ENCODE peak calls at places on chromosomes 13 and 19, in five cellular contexts. M is H9, W is DND-41, X is lung, R is MM.1S. N is an unnamed sample.

GRCh38 chr13:66506979-66507378 is 723.2 kb downstream of the PCDH9 start:
- DNase-seq in M (no peak), W (no peak), X (no peak), R (peak; percentile 45), N (no peak)

GRCh38 chr13:48817166-48817802 is 158.4 kb upstream of the FNDC3A start:
- DNase-seq in M (no peak), W (peak; percentile 39), X (no peak), R (peak; percentile 36), N (no peak)

GRCh38 chr19:2042485-2043268 is 8.4 kb downstream of the MKNK2 start:
- DNase-seq in M (no peak), W (no peak), X (no peak), R (no peak), N (no peak)

GRCh38 chr19:53879145-53880037 is 2.6 kb upstream of the PRKCG start:
- DNase-seq in M (peak; percentile 99), W (no peak), X (peak; percentile 88), R (no peak), N (peak; percentile 95)

GRCh38 chr19:22622020-22622419 is 12.1 kb upstream of the ZNF492 start:
- DNase-seq in M (no peak), W (no peak), X (no peak), R (no peak), N (no peak)

GRCh38 chr19:30338066-30338465 is 34.1 kb upstream of the ZNF536 start:
- DNase-seq in M (no peak), W (no peak), X (no peak), R (no peak), N (no peak)

GRCh38 chr13:99045396-99045795 is 67.5 kb upstream of the DOCK9 start:
- DNase-seq in M (no peak), W (no peak), X (no peak), R (no peak), N (no peak)

GRCh38 chr13:98466634-98467236 is 110.2 kb downstream of the STK24 start:
- DNase-seq in M (peak; percentile 77), W (peak; percentile 44), X (no peak), R (no peak), N (no peak)

GRCh38 chr13:64457976-64458375 is 2772.2 kb downstream of the PCDH9 start:
- DNase-seq in M (no peak), W (no peak), X (no peak), R (no peak), N (no peak)

GRCh38 chr13:65460136-65460535 is 1770.0 kb downstream of the PCDH9 start:
- DNase-seq in M (no peak), W (no peak), X (no peak), R (no peak), N (no peak)

GRCh38 chr13:113367020-113367560 is 3.2 kb upstream of the GRTP1 start:
- DNase-seq in M (no peak), W (no peak), X (no peak), R (no peak), N (peak; percentile 57)
- TF ChIP-seq CTCF in M (no peak), W (no peak), X (no peak), R (no peak), N (no peak)

GRCh38 chr19:7736148-7736547 is 4.2 kb upstream of the CLEC4G start:
- DNase-seq in M (no peak), W (no peak), X (no peak), R (no peak), N (no peak)
- H3K27me3 ChIP-seq in M (no peaks in the 10 kb centered on the region), W (no peaks in the 10 kb centered on the region), X (no peaks in the 10 kb centered on the region), R (peaks cover 94% of the 10 kb centered on the region), N (no peaks in the 10 kb centered on the region)

DNA sequence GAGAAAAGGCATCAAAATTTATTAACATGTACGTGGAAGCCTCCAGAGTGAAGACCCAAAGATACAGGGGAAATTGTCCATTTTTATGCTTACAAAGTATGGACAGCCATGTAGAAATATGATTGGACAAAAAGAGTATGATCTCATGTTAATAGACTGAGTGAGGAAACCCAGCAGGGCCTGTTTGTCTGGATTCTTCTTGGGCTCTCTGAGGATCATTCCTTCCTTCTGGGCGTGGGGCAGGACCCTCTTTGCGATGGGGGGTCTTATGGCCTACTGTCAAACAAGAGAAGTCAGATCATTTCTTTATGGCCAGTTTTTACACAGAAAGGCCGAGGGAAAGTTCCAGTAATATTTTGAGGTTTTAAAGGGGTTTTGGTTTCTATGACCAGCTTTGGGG is 110.8 kb downstream of the ESD start:
- DNase-seq in M (no peak), W (no peak), X (no peak), R (no peak), N (no peak)
- TF ChIP-seq CTCF in M (no peak), W (no peak), X (no peak), R (no peak), N (no peak)

GRCh38 chr19:33868076-33868735 is 71.5 kb downstream of the KCTD15 start:
- DNase-seq in M (no peak), W (no peak), X (no peak), R (no peak), N (no peak)

GRCh38 chr19:33872445-33873320 is 76.0 kb downstream of the KCTD15 start:
- DNase-seq in M (no peak), W (no peak), X (no peak), R (no peak), N (no peak)

GRCh38 chr19:33868821-33869412 is 72.2 kb downstream of the KCTD15 start:
- DNase-seq in M (peak; percentile 66), W (no peak), X (no peak), R (no peak), N (no peak)

GRCh38 chr19:33876192-33876591 is 79.5 kb downstream of the KCTD15 start:
- DNase-seq in M (no peak), W (no peak), X (no peak), R (no peak), N (no peak)

DNA sequence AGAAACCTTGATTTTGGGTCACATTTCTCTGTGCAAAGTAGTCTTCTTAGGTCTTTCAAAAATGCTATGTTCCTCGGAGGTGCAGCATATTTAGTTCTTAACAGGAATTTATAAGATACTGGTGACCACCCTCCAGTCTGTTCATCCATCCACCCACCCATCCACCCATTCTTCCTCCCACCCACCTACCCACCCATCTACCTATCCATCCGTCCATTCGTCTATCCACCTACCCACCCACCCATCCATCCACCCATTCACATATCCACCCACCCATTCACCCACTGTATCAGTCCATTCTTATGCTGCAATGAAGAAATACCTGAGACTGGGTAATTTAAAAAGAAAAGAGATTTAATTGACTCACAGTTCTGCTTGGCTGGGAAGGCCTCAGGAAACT is 74.9 kb downstream of the KCTD15 start:
- DNase-seq in M (no peak), W (no peak), X (no peak), R (no peak), N (no peak)
- H3K27me3 ChIP-seq in M (no peaks in the 10 kb centered on the region), W (no peaks in the 10 kb centered on the region), X (no peaks in the 10 kb centered on the region), R (peaks cover 56% of the 10 kb centered on the region), N (no peaks in the 10 kb centered on the region)

GRCh38 chr13:28817204-28817603 is 2.9 kb upstream of the MTUS2 start:
- DNase-seq in M (peak; percentile 47), W (no peak), X (no peak), R (no peak), N (no peak)
- TF ChIP-seq CTCF in M (peak; percentile 69), W (peak; percentile 33), X (no peak), R (peak; percentile 21), N (no peak)

N was measured in right atrium auricular region.